ENCODE peak calls at places on chromosomes 3 and 15, in seven cellular contexts. K, C, Z, S, M, L and H are unnamed samples.

GRCh38 chr3:89506462-89507143 is 399.2 kb downstream of the EPHA3 start:
- DNase-seq in K (no peak), C (no peak), Z (no peak), S (no peak), M (no peak), L (no peak), H (no peak)

GRCh38 chr3:197317250-197317963 is 19.0 kb upstream of the DLG1 start:
- DNase-seq in K (no peak), C (no peak), Z (peak), S (no peak), M (peak), L (no peak), H (peak)

GRCh38 chr3:31614162-31614921 is 81.6 kb downstream of the STT3B start:
- DNase-seq in K (no peak), C (no peak), Z (no peak), S (no peak), M (no peak), L (no peak), H (no peak)

GRCh38 chr3:16399473-16399872 is 114.0 kb downstream of the RFTN1 start:
- DNase-seq in K (peak), C (peak), Z (peak), S (peak), M (no peak), L (no peak), H (no peak)

GRCh38 chr3:37510749-37511148 is 336.4 kb upstream of the LRRFIP2 start:
- DNase-seq in K (no peak), C (no peak), Z (no peak), S (no peak), M (no peak), L (no peak), H (no peak)

GRCh38 chr15:37122703-37123102 is 22.4 kb upstream of the MEIS2 start:
- DNase-seq in K (no peak), C (no peak), Z (no peak), S (no peak), M (no peak), L (no peak), H (no peak)

GRCh38 chr15:89363133-89363532 is 28.5 kb upstream of the POLG start:
- DNase-seq in K (no peak), C (no peak), Z (no peak), S (no peak), M (no peak), L (no peak), H (no peak)

GRCh38 chr3:123582315-123582714 is 2.5 kb downstream of the HACD2 start:
- DNase-seq in K (no peak), C (no peak), Z (no peak), S (no peak), M (no peak), L (no peak), H (no peak)

GRCh38 chr15:32029862-32030781 is at the start of gene CHRNA7:
- DNase-seq in K (no peak), C (peak), Z (peak), S (no peak), M (no peak), L (peak), H (no peak)

GRCh38 chr15:72319360-72319984 is 485 bp downstream of the CELF6 start:
- DNase-seq in K (peak), C (peak), Z (no peak), S (peak), M (no peak), L (peak), H (no peak)

GRCh38 chr3:110900583-110900982 is 171.0 kb upstream of the NECTIN3 start:
- DNase-seq in K (no peak), C (no peak), Z (no peak), S (no peak), M (peak), L (no peak), H (no peak)

GRCh38 chr3:23387286-23387918 is 184.3 kb downstream of the UBE2E2 start:
- DNase-seq in K (no peak), C (no peak), Z (no peak), S (no peak), M (no peak), L (no peak), H (no peak)

GRCh38 chr15:97866994-97867393 is 93.5 kb upstream of the ARRDC4 start:
- DNase-seq in K (no peak), C (no peak), Z (no peak), S (no peak), M (no peak), L (no peak), H (no peak)

GRCh38 chr15:101556273-101556672 is 66.8 kb upstream of the PCSK6 start:
- DNase-seq in K (no peak), C (no peak), Z (no peak), S (no peak), M (no peak), L (no peak), H (no peak)
- TF ChIP-seq CTCF in K (no peak), C (no peak), Z (no peak), S (no peak), M (no peak), L (no peak), H (no peak)

DNA sequence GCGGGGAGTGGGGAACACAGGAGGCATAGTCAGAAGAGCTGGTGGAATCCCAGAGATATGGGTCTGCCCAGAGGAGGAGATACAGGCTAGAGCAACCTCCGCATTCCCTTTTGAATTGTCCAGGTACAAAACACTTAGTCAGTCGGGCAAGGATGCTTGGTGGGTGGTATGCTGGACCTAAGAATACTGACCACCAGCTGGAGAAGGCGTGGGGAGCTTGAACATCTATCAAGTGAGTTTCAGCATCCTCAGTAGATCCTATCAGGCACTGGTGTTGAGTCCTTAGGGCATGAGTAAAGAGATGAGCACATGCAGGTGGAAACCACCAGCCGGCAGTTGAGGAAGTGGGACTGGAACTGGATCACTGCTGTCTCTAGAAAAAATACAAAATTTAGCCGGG is 14.7 kb upstream of the DIS3L start:
- DNase-seq in K (no peak), C (no peak), Z (no peak), S (no peak), M (no peak), L (no peak), H (no peak)
- H3K4me3 ChIP-seq in K (no peak), C (no peak), Z (no peak), S (no peak), M (no peak), L (no peak), H (no peak)

DNA sequence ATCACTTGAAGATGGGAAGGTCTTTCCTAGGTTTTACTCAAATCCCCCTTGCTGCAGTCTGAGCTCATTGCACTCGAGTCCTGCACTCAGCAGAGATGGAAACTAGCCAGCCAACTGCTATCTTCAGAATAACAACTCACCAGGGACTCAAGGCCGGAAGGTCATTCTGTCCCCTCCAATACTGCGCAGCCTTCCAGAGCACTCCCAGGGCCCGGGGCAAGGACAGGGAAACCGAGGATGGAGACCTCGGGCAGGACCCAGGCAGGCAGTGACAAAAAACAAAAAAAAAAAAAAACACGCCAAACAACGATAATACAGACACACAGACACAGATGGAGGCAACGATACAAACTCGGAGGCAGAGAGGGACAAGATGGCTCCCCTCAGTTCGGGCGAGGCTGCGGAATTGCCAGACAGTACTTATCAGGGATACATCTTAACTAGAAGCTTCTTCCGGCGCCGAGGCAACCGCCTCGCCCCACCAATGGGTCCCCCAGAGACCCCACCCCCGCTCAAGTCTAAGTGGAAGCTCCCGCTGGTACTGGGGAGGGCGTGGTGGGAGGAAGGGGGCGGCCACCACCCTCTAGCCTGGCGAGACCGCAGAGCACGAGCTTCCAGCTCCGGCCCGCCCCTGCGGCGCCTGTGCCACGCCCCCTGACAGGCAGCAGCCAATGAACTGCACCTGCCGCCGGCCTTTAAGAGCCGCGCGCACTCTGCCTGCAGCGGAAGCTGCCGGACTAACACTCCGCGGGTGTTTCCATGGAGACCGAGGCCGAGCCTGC is 7.0 kb upstream of the MAP1A start:
- DNase-seq in K (peak), C (peak), Z (peak), S (peak), M (peak), L (peak), H (peak)
- TF ChIP-seq CTCF in K (no peak), C (no peak), Z (peak), S (no peak), M (peak), L (no peak), H (peak)

GRCh38 chr15:92845109-92845508 is 55.0 kb upstream of the CHD2 start:
- DNase-seq in K (no peak), C (peak), Z (no peak), S (no peak), M (no peak), L (peak), H (no peak)
- H3K4me3 ChIP-seq in K (no peak), C (no peak), Z (no peak), S (no peak), M (no peak), L (peak), H (no peak)

DNA sequence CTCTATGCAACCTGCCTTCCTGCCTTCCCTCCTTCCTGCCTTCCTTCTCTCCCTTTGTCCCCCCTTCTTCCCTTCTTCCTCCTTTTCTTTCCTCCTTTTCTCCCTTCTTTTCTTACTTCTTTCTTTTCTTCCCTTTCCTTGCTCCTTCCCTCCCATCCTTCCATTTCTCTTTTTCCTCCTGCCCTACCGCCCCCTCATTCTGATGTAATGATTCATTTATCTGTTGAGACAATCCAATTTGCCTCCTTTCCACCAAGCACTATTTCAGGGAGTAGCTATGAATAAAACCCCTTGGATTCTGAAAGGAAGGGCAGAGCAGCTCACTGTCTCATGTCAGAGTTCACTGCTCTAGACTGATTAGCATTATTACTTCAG is 462.5 kb downstream of the PDCD6IP start:
- DNase-seq in K (no peak), C (no peak), Z (no peak), S (no peak), M (no peak), L (no peak), H (no peak)
- TF ChIP-seq CTCF in K (no peak), C (no peak), Z (no peak), S (no peak), M (no peak), L (no peak), H (no peak)

DNA sequence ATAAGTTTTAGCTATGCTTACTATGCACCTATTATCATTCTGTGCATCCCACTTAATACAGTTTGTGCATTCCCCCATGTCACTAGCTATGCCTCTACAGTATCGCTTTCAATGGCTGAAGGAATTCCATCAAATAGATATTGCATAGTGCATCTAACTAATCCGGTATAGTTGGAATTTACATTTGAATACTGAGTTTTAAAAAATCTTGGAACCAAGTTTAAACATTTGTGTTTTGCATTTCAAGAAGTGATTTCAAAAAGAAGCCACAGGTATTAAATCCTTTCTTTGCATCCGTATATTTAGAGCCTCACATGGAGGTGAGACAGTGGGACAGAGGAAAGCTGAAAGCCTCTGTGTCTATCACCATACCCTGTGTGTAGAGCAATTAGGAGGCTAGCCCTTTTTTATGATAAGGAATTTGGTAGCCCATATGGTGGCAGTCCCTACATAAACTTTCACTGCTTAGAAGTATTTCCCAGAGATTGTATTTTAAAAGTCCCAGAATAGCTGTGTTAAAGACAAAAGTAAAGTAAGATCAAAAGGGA is 960.2 kb upstream of the CFAP20DC start:
- DNase-seq in K (no peak), C (no peak), Z (no peak), S (no peak), M (no peak), L (no peak), H (no peak)
- H3K4me3 ChIP-seq in K (no peak), C (no peak), Z (no peak), S (no peak), M (no peak), L (no peak), H (no peak)

GRCh38 chr3:155870133-155870944 is at the start of gene GMPS:
- DNase-seq in K (peak), C (peak), Z (peak), S (peak), M (peak), L (peak), H (peak)
- TF ChIP-seq CTCF in K (peak), C (peak), Z (peak), S (peak), M (peak), L (peak), H (peak)

DNA sequence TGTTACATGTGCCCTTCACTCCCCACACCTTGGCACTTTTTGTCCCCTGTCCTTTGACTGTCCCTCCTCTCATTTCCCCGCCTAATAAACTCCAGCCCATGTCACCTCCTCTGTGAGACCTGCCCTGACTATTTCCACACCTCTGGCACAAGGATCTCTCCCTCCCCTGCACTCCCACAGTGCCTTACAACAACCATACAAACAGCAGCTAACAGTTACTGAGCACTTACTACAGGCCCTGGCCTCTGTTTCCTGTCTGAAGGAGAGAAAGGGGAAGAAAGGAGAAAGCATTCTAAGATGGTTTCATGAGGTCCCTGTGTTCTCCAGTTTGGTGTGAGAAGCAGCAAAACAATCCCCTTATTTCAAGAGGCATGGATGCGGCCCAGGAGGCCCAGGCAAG is 20.0 kb upstream of the TRH start:
- DNase-seq in K (no peak), C (no peak), Z (no peak), S (no peak), M (no peak), L (no peak), H (no peak)
- H3K4me3 ChIP-seq in K (no peak), C (no peak), Z (no peak), S (no peak), M (no peak), L (no peak), H (no peak)